ENCODE peak calls at places on chromosomes 4 and X, in ten cellular contexts. One of them, this sample, is unnamed.

GRCh38 chr4:106502106-106502699 is 133.6 kb upstream of the GIMD1 start:
- DNase-seq in colonic mucosa: peak; percentile 35
- DNase-seq in NCI-H2107: peak; percentile 0
- DNase-seq in AG20443: peak; percentile 30
- DNase-seq in anterior cingulate cortex: no peak
- DNase-seq in SJSA1: no peak
- DNase-seq in fibroblast of the aortic adventitia: peak; percentile 72
- DNase-seq in CD4-positive, alpha-beta T cell: no peak
- DNase-seq in foreskin keratinocyte: peak; percentile 15
- DNase-seq in Right ventricle myocardium inferior: no peak
- DNase-seq in this sample: peak; percentile 7

GRCh38 chrX:118495958-118496762 is 545 bp downstream of the DOCK11 start:
- DNase-seq in Right ventricle myocardium inferior: peak; percentile 84
- DNase-seq in CD4-positive, alpha-beta T cell: peak; percentile 72
- DNase-seq in fibroblast of the aortic adventitia: no peak
- DNase-seq in anterior cingulate cortex: peak; percentile 6
- DNase-seq in colonic mucosa: peak; percentile 71
- DNase-seq in foreskin keratinocyte: no peak
- DNase-seq in SJSA1: peak; percentile 46
- DNase-seq in AG20443: peak; percentile 19
- DNase-seq in NCI-H2107: no peak
- DNase-seq in this sample: peak; percentile 12

GRCh38 chrX:41912922-41913321 is 10.4 kb downstream of the CASK start:
- DNase-seq in CD4-positive, alpha-beta T cell: no peak
- DNase-seq in SJSA1: no peak
- DNase-seq in fibroblast of the aortic adventitia: no peak
- DNase-seq in AG20443: no peak
- DNase-seq in Right ventricle myocardium inferior: no peak
- DNase-seq in foreskin keratinocyte: no peak
- DNase-seq in anterior cingulate cortex: no peak
- DNase-seq in NCI-H2107: no peak
- DNase-seq in colonic mucosa: no peak
- DNase-seq in this sample: peak; percentile 2

GRCh38 chr4:24164054-24164453 is 274.2 kb upstream of the PPARGC1A start:
- DNase-seq in fibroblast of the aortic adventitia: no peak
- DNase-seq in foreskin keratinocyte: no peak
- DNase-seq in anterior cingulate cortex: no peak
- DNase-seq in colonic mucosa: no peak
- DNase-seq in AG20443: no peak
- DNase-seq in Right ventricle myocardium inferior: no peak
- DNase-seq in SJSA1: no peak
- DNase-seq in CD4-positive, alpha-beta T cell: no peak
- DNase-seq in NCI-H2107: no peak
- DNase-seq in this sample: no peak

GRCh38 chr4:109410776-109411175 is 22.8 kb upstream of the SEC24B start:
- DNase-seq in foreskin keratinocyte: no peak
- DNase-seq in colonic mucosa: no peak
- DNase-seq in SJSA1: no peak
- DNase-seq in fibroblast of the aortic adventitia: no peak
- DNase-seq in CD4-positive, alpha-beta T cell: no peak
- DNase-seq in NCI-H2107: no peak
- DNase-seq in Right ventricle myocardium inferior: no peak
- DNase-seq in AG20443: no peak
- DNase-seq in anterior cingulate cortex: no peak
- DNase-seq in this sample: no peak

GRCh38 chr4:79209822-79210635 is 115.8 kb downstream of the NAA11 start:
- DNase-seq in foreskin keratinocyte: no peak
- DNase-seq in colonic mucosa: peak; percentile 78
- DNase-seq in Right ventricle myocardium inferior: no peak
- DNase-seq in SJSA1: no peak
- DNase-seq in fibroblast of the aortic adventitia: no peak
- DNase-seq in anterior cingulate cortex: no peak
- DNase-seq in AG20443: no peak
- DNase-seq in CD4-positive, alpha-beta T cell: no peak
- DNase-seq in NCI-H2107: no peak
- DNase-seq in this sample: no peak

GRCh38 chr4:91502365-91502764 is 801.4 kb upstream of the GRID2 start:
- DNase-seq in fibroblast of the aortic adventitia: no peak
- DNase-seq in AG20443: no peak
- DNase-seq in colonic mucosa: no peak
- DNase-seq in NCI-H2107: no peak
- DNase-seq in foreskin keratinocyte: peak; percentile 12
- DNase-seq in anterior cingulate cortex: no peak
- DNase-seq in SJSA1: no peak
- DNase-seq in CD4-positive, alpha-beta T cell: no peak
- DNase-seq in Right ventricle myocardium inferior: no peak
- DNase-seq in this sample: no peak

GRCh38 chr4:26127851-26128337 is 192.9 kb upstream of the RBPJ start:
- DNase-seq in CD4-positive, alpha-beta T cell: no peak
- DNase-seq in AG20443: no peak
- DNase-seq in colonic mucosa: no peak
- DNase-seq in anterior cingulate cortex: no peak
- DNase-seq in SJSA1: no peak
- DNase-seq in Right ventricle myocardium inferior: no peak
- DNase-seq in NCI-H2107: no peak
- DNase-seq in fibroblast of the aortic adventitia: peak; percentile 27
- DNase-seq in foreskin keratinocyte: peak; percentile 46
- DNase-seq in this sample: no peak

GRCh38 chrX:106894392-106894909 is 8.7 kb downstream of the RIPPLY1 start:
- DNase-seq in CD4-positive, alpha-beta T cell: peak; percentile 19
- DNase-seq in colonic mucosa: peak; percentile 57
- DNase-seq in Right ventricle myocardium inferior: no peak
- DNase-seq in SJSA1: peak; percentile 64
- DNase-seq in NCI-H2107: peak; percentile 37
- DNase-seq in fibroblast of the aortic adventitia: peak; percentile 81
- DNase-seq in foreskin keratinocyte: peak; percentile 46
- DNase-seq in AG20443: peak; percentile 66
- DNase-seq in anterior cingulate cortex: peak; percentile 49
- DNase-seq in this sample: peak; percentile 50

GRCh38 chr4:144809056-144809640 is 163.2 kb downstream of the HHIP start:
- DNase-seq in AG20443: no peak
- DNase-seq in SJSA1: no peak
- DNase-seq in CD4-positive, alpha-beta T cell: no peak
- DNase-seq in NCI-H2107: no peak
- DNase-seq in fibroblast of the aortic adventitia: no peak
- DNase-seq in foreskin keratinocyte: no peak
- DNase-seq in colonic mucosa: no peak
- DNase-seq in anterior cingulate cortex: no peak
- DNase-seq in Right ventricle myocardium inferior: no peak
- DNase-seq in this sample: peak; percentile 25

GRCh38 chrX:88865634-88866033 is 118.6 kb downstream of the CPXCR1 start:
- DNase-seq in fibroblast of the aortic adventitia: no peak
- DNase-seq in SJSA1: no peak
- DNase-seq in colonic mucosa: no peak
- DNase-seq in anterior cingulate cortex: no peak
- DNase-seq in CD4-positive, alpha-beta T cell: no peak
- DNase-seq in Right ventricle myocardium inferior: no peak
- DNase-seq in NCI-H2107: no peak
- DNase-seq in foreskin keratinocyte: no peak
- DNase-seq in AG20443: no peak
- DNase-seq in this sample: no peak